ENCODE peak calls at places on chromosomes 11 and 22, in four cellular contexts. One of them, this sample, is unnamed.

GRCh38 chr11:67636962-67637361 is 2.6 kb downstream of the TBX10 start:
- DNase-seq in Kasumi-1: no peak
- DNase-seq in stimulated activated CD8-positive, alpha-beta memory T cell treated with anti-CD3 and anti-CD28 coated beads, Interleukin-15, amount 100 ng/mL, for 1 hour: no peak
- DNase-seq in NAMALWA: no peak
- DNase-seq in this sample: no peak

GRCh38 chr11:35418282-35418846 is 994 bp downstream of the SLC1A2 start:
- DNase-seq in stimulated activated CD8-positive, alpha-beta memory T cell treated with anti-CD3 and anti-CD28 coated beads, Interleukin-15, amount 100 ng/mL, for 1 hour: no peak
- DNase-seq in Kasumi-1: no peak
- DNase-seq in NAMALWA: no peak
- DNase-seq in this sample: no peak

GRCh38 chr11:47083913-47084312 is 92.8 kb downstream of the ARFGAP2 start:
- DNase-seq in NAMALWA: no peak
- DNase-seq in Kasumi-1: no peak
- DNase-seq in stimulated activated CD8-positive, alpha-beta memory T cell treated with anti-CD3 and anti-CD28 coated beads, Interleukin-15, amount 100 ng/mL, for 1 hour: no peak
- DNase-seq in this sample: peak

GRCh38 chr22:40485813-40486610 is 115.6 kb downstream of the SGSM3 start:
- DNase-seq in stimulated activated CD8-positive, alpha-beta memory T cell treated with anti-CD3 and anti-CD28 coated beads, Interleukin-15, amount 100 ng/mL, for 1 hour: no peak
- DNase-seq in Kasumi-1: no peak
- DNase-seq in NAMALWA: no peak
- DNase-seq in this sample: peak

GRCh38 chr22:50262460-50262911 is 1.0 kb upstream of the MAPK12 start:
- DNase-seq in stimulated activated CD8-positive, alpha-beta memory T cell treated with anti-CD3 and anti-CD28 coated beads, Interleukin-15, amount 100 ng/mL, for 1 hour: no peak
- DNase-seq in Kasumi-1: no peak
- DNase-seq in NAMALWA: peak
- DNase-seq in this sample: peak

GRCh38 chr11:95398437-95399112 is 167.6 kb upstream of the SESN3 start:
- DNase-seq in Kasumi-1: no peak
- DNase-seq in NAMALWA: no peak
- DNase-seq in stimulated activated CD8-positive, alpha-beta memory T cell treated with anti-CD3 and anti-CD28 coated beads, Interleukin-15, amount 100 ng/mL, for 1 hour: no peak
- DNase-seq in this sample: no peak

GRCh38 chr22:20268350-20269012 is 363 bp upstream of the RTN4R start:
- DNase-seq in NAMALWA: peak
- DNase-seq in Kasumi-1: no peak
- DNase-seq in stimulated activated CD8-positive, alpha-beta memory T cell treated with anti-CD3 and anti-CD28 coated beads, Interleukin-15, amount 100 ng/mL, for 1 hour: peak
- DNase-seq in this sample: peak

GRCh38 chr11:78954261-78954660 is 379.6 kb upstream of the NARS2 start:
- DNase-seq in Kasumi-1: no peak
- DNase-seq in stimulated activated CD8-positive, alpha-beta memory T cell treated with anti-CD3 and anti-CD28 coated beads, Interleukin-15, amount 100 ng/mL, for 1 hour: no peak
- DNase-seq in NAMALWA: no peak
- DNase-seq in this sample: no peak

GRCh38 chr22:24147666-24148065 is 33.6 kb upstream of the SUSD2 start:
- DNase-seq in NAMALWA: no peak
- DNase-seq in stimulated activated CD8-positive, alpha-beta memory T cell treated with anti-CD3 and anti-CD28 coated beads, Interleukin-15, amount 100 ng/mL, for 1 hour: no peak
- DNase-seq in Kasumi-1: no peak
- DNase-seq in this sample: no peak

GRCh38 chr22:26648011-26648497 is 9.3 kb upstream of the MIAT start:
- DNase-seq in stimulated activated CD8-positive, alpha-beta memory T cell treated with anti-CD3 and anti-CD28 coated beads, Interleukin-15, amount 100 ng/mL, for 1 hour: no peak
- DNase-seq in NAMALWA: peak
- DNase-seq in Kasumi-1: peak
- DNase-seq in this sample: no peak

GRCh38 chr11:107567739-107568335 is 2.3 kb upstream of the ALKBH8 start:
- DNase-seq in Kasumi-1: no peak
- DNase-seq in stimulated activated CD8-positive, alpha-beta memory T cell treated with anti-CD3 and anti-CD28 coated beads, Interleukin-15, amount 100 ng/mL, for 1 hour: no peak
- DNase-seq in NAMALWA: peak
- DNase-seq in this sample: no peak

GRCh38 chr11:117171648-117172051 is 6.9 kb upstream of the SIDT2 start:
- DNase-seq in Kasumi-1: no peak
- DNase-seq in stimulated activated CD8-positive, alpha-beta memory T cell treated with anti-CD3 and anti-CD28 coated beads, Interleukin-15, amount 100 ng/mL, for 1 hour: no peak
- DNase-seq in NAMALWA: no peak
- DNase-seq in this sample: no peak

GRCh38 chr11:75597636-75598035 is 35.6 kb downstream of the SERPINH1 start:
- DNase-seq in Kasumi-1: peak
- DNase-seq in NAMALWA: peak
- DNase-seq in stimulated activated CD8-positive, alpha-beta memory T cell treated with anti-CD3 and anti-CD28 coated beads, Interleukin-15, amount 100 ng/mL, for 1 hour: no peak
- DNase-seq in this sample: peak

GRCh38 chr22:40216041-40216756 is 38.5 kb downstream of the TNRC6B start:
- DNase-seq in NAMALWA: peak
- DNase-seq in Kasumi-1: peak
- DNase-seq in stimulated activated CD8-positive, alpha-beta memory T cell treated with anti-CD3 and anti-CD28 coated beads, Interleukin-15, amount 100 ng/mL, for 1 hour: no peak
- DNase-seq in this sample: no peak

This sample was measured in bronchial epithelial cell.